ENCODE peak calls at places on chromosome 7, in four cellular contexts. C is fibroblast of pulmonary artery; M is coronary artery; X is CD8-positive, alpha-beta T cell. J is an unnamed sample.
A peak's percentile ranks its signal among the peaks of the same experiment; 100 is the strongest.

GRCh38 chr7:141359740-141360413 is 191.3 kb upstream of the AGK start:
- DNase-seq in C (peak; percentile 45), X (no peak), M (no peak), J (no peak)

GRCh38 chr7:101519324-101520017 is 109.6 kb downstream of the MYL10 start:
- DNase-seq in X (no peak), C (peak; percentile 17), M (no peak), J (no peak)

GRCh38 chr7:73622909-73623797 is 1.2 kb downstream of the MLXIPL start:
- DNase-seq in M (no peak), X (no peak), C (peak; percentile 23), J (no peak)

GRCh38 chr7:152336754-152337368 is 98.9 kb downstream of the KMT2C start:
- DNase-seq in M (no peak), X (peak; percentile 4), C (peak; percentile 52), J (no peak)

GRCh38 chr7:129110575-129111376 is 33.7 kb upstream of the TSPAN33 start:
- DNase-seq in M (no peak), X (no peak), C (no peak), J (no peak)

GRCh38 chr7:122460936-122461335 is 156.4 kb upstream of the FEZF1 start:
- DNase-seq in C (no peak), M (no peak), X (no peak), J (no peak)

GRCh38 chr7:133649593-133649992 is 396.7 kb downstream of the EXOC4 start:
- DNase-seq in C (peak; percentile 36), X (no peak), M (no peak), J (no peak)

GRCh38 chr7:138752568-138753518 is 45.0 kb upstream of the TMEM213 start:
- DNase-seq in C (no peak), M (no peak), X (peak; percentile 87), J (peak; percentile 16)

GRCh38 chr7:74183142-74183541 is 9.0 kb downstream of the EIF4H start:
- DNase-seq in X (no peak), M (no peak), C (no peak), J (no peak)

GRCh38 chr7:19470031-19470430 is 238.8 kb downstream of the POLR1F start:
- DNase-seq in C (peak; percentile 24), M (no peak), X (no peak), J (no peak)

GRCh38 chr7:124992881-124993562 is 63.4 kb upstream of the POT1 start:
- DNase-seq in X (no peak), C (peak; percentile 93), M (no peak), J (no peak)

GRCh38 chr7:7247658-7248057 is 65.3 kb downstream of the C1GALT1 start:
- DNase-seq in X (no peak), M (no peak), C (no peak), J (no peak)

GRCh38 chr7:137962875-137963507 is 38.9 kb downstream of the CREB3L2 start:
- DNase-seq in C (no peak), M (no peak), X (no peak), J (no peak)

DNA sequence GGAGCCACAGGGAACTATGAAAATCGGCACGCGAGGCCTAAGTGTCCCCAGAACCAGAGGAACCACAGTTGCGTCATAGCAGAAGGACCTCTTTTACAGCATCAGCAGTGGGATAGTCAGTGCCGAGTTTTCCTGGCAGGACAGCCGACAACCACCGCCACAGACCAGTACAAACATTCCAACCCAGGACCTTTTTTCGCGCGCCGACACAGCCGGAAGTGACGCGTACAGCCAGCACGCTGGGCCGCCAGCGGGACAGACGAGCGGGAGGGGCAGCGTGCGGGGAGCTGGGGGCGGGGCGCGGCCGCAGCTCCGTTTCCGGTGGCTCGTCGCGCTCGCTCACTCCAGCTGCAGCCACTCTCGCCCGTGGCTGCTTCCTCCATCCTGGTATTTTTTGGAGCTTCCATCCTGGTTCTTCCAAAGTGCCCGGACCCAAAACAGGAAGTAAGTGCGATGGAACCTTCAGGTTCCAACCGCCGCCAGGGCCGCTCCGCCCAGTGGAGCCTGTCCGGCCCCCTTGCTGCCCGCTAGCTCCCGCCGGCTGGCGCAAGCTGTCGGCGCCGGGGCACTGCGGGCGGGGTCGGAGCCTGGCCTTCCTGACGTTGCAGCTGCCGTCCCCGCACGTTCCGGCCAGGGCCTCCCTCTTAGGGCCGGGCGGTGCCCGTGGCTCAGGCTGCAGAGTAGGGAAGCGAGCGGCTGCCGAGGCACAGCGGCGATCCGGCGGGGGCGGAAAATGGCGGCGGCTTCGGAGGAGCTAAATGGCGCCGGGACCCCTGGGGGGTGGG is at the start of gene DMTF1:
- DNase-seq in M (peak; percentile 98), X (peak; percentile 79), C (peak; percentile 95), J (peak; percentile 81)
- TF ChIP-seq CTCF in M (no peak), X (no peak), C (no peak), J (no peak)

DNA sequence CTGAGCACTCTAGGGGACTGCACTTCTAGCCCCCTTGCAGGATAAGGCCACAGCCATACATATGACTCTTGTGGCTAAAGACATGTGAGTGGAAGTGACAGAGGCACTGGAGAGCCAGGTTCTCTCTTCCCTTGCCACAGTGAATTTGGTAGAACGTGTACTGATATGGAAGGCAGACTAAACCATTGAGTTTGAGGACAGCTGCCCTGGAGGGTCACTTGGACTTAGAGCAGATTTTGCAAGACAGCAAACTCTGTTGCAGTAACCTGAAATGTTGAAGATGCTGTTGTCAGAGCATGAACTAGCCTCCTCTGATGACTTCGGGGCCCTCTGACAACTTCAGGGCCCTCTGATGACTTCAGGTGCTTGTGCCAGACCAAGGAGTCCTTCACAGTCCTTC is 85.9 kb downstream of the ELMO1 start:
- DNase-seq in M (no peak), C (no peak), X (no peak), J (no peak)
- TF ChIP-seq CTCF in M (no peak), C (no peak), X (no peak), J (no peak)

DNA sequence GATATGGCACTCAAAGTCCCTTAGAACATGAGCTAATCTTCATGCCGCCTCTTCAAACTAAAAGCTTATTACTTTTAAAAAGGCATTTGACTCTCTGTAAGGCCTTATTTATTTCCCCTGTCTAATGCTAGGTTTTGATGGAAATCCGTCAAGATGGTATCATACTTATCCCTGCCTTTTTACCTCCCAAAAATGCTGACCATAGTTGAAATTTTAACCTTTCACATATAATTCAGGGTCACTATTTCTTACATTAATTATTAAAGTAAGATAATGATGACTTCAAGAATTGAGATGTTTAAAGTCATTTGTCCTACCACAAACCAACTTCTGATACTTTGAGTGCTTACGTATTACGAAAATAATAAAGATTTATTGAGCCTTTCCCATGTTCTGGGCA is 12.3 kb upstream of the OSBPL3 start:
- DNase-seq in X (no peak), M (no peak), C (no peak), J (no peak)
- TF ChIP-seq CTCF in X (no peak), M (no peak), C (no peak), J (no peak)

GRCh38 chr7:37643876-37644275 is 39.7 kb upstream of the GPR141 start:
- DNase-seq in M (no peak), C (no peak), X (no peak), J (no peak)
- TF ChIP-seq CTCF in M (no peak), C (no peak), X (no peak), J (no peak)

DNA sequence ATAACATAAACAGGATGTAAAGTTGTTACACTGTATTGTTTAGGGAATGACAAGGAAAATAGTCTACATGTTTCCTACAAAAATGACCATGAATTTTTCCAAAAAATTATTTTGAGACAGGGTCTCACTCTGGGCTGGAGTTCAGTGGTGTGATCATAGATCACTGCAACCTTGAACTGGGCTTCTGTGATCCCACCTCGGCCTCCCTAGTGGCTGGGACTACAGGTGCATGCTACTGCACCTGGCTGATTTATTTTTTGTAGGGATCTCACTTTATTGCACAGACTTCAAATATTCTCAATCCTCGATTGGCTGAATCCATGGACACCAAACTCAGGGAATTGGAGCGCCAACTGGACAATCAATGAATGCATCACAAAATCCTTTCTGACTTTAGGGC is 6.6 kb downstream of the CHCHD2 start:
- DNase-seq in C (no peak), M (no peak), X (no peak), J (no peak)
- TF ChIP-seq CTCF in C (no peak), M (no peak), X (no peak), J (no peak)

DNA sequence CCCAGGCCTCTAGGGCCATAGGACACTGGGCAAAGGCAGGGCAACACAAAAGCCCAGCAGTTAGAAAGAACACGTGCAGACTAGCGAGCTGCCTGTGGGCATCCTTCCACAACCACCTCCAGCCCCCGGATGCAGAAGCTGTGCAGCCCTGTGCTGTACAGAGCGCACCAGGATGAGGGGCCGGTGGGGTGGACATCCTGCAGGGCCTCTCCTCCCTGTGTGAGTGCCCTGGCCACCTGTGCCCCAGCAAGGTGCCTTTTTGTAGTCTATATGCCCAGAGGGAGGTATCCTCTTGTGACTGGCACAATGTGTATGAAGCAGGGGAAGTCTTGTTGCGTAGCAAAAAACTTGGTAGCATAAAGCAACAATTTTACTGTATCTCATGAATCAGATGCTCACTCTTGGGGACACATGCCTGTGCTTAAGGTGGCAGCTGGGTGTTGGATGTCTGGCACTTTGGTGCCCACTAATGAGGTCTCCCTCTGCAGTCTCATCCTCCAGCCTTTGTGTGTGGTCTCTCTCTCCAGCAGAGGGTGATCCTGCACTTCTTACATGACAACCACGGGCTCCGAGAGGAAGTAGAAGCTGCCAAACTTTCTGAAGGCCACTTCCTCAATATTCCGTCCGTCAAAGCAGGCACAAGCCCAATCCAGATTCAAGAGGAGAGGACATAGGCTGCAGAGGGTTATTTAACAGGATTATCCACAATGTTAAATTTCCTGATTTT is 8.7 kb downstream of the NCAPG2 start:
- DNase-seq in C (peak; percentile 92), X (peak; percentile 46), M (no peak), J (no peak)
- TF ChIP-seq CTCF in C (peak; percentile 86), X (no peak), M (peak; percentile 11), J (no peak)